ENCODE peak calls at places on chromosomes 4 and X, in six cellular contexts. R is neural progenitor cell, O is neuronal stem cell, J is endothelial cell of umbilical vein, N is keratinocyte, K is MM.1S. W is an unnamed sample.

GRCh38 chrX:113048896-113049295 is 208.3 kb upstream of the AMOT start:
- DNase-seq in O (no peak), J (no peak), R (no peak), K (no peak), N (no peak), W (no peak)

GRCh38 chr4:47824844-47825243 is 13.0 kb downstream of the CORIN start:
- DNase-seq in O (no peak), K (no peak), N (no peak), R (peak; percentile 23), J (no peak), W (no peak)

GRCh38 chrX:22399793-22400192 is 127.1 kb downstream of the CBLL2 start:
- DNase-seq in N (peak; percentile 69), O (no peak), R (no peak), J (no peak), K (no peak), W (no peak)

GRCh38 chr4:19030048-19030447 is 1008.5 kb upstream of the LCORL start:
- DNase-seq in K (no peak), O (peak; percentile 24), R (peak; percentile 18), J (no peak), N (no peak), W (no peak)

GRCh38 chrX:101257448-101258259 is 33.5 kb downstream of the TAF7L start:
- DNase-seq in O (no peak), N (no peak), K (no peak), R (no peak), J (no peak), W (peak; percentile 8)

GRCh38 chrX:129961180-129962083 is 21.0 kb upstream of the BCORL1 start:
- DNase-seq in K (peak; percentile 89), O (no peak), J (no peak), N (peak; percentile 11), R (peak; percentile 83), W (peak; percentile 69)

GRCh38 chr4:142265536-142265935 is 580.6 kb downstream of the INPP4B start:
- DNase-seq in K (no peak), J (peak; percentile 70), R (no peak), O (no peak), N (no peak), W (no peak)

GRCh38 chr4:145178740-145179139 is 1.6 kb downstream of the OTUD4 start:
- DNase-seq in R (no peak), O (no peak), J (no peak), K (peak; percentile 26), N (no peak), W (peak; percentile 27)

GRCh38 chr4:184693056-184693455 is 40.8 kb downstream of the CENPU start:
- DNase-seq in O (no peak), R (no peak), N (no peak), K (no peak), J (no peak), W (no peak)

GRCh38 chr4:143354990-143355389 is 18.3 kb downstream of the GAB1 start:
- DNase-seq in O (no peak), N (no peak), R (no peak), K (peak; percentile 70), J (peak; percentile 58), W (no peak)

GRCh38 chr4:122823476-122823875 is 3.2 kb upstream of the FGF2 start:
- DNase-seq in N (no peak), J (peak; percentile 36), R (no peak), K (no peak), O (no peak), W (no peak)

GRCh38 chr4:73606465-73606974 is 13.7 kb downstream of the RASSF6 start:
- DNase-seq in N (no peak), K (peak; percentile 89), O (no peak), R (no peak), J (no peak), W (peak; percentile 21)

GRCh38 chrX:67732864-67733263 is 189.0 kb downstream of the AR start:
- DNase-seq in K (no peak), O (no peak), R (no peak), N (no peak), J (no peak), W (no peak)
- H3K9ac ChIP-seq in K (no peak overlapping the region), O (no peak overlapping the region), R (no peak overlapping the region), N (no peak overlapping the region), J (no peak overlapping the region), W (no peak overlapping the region)

DNA sequence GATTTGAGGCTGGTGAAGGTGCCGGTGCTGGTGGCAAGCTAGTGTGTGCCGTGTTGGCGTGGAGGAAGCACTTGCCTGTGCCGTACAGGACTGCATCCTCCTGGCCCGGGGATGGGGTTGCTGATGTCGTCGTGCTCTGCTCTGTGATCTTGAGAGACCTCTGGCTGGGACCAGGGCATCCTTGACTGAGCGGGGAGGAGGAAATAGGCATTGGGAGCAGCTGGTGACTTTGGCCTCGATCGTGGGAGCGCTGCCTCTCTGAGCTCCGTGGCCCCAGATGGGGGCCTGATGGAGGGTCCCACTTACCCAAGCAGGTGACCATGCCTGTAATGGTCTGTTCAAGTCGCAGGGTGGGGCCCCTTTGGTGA is 31.5 kb upstream of the CLCN4 start:
- DNase-seq in R (no peak), J (no peak), N (no peak), K (no peak), O (no peak), W (no peak)
- H3K4me2 ChIP-seq in R (no peak overlapping the region), J (no peak overlapping the region), N (no peak overlapping the region), K (no peak overlapping the region), O (no peak overlapping the region), W (no peak overlapping the region)

GRCh38 chr4:182105416-182105815 is 137.8 kb upstream of the TENM3 start:
- DNase-seq in R (no peak), O (no peak), K (no peak), J (no peak), N (no peak), W (no peak)

GRCh38 chr4:182103614-182104319 is 139.4 kb upstream of the TENM3 start:
- DNase-seq in R (no peak), N (no peak), J (no peak), O (no peak), K (no peak), W (no peak)

GRCh38 chr4:182102576-182102975 is 140.6 kb upstream of the TENM3 start:
- DNase-seq in J (no peak), N (no peak), R (no peak), K (no peak), O (no peak), W (no peak)

DNA sequence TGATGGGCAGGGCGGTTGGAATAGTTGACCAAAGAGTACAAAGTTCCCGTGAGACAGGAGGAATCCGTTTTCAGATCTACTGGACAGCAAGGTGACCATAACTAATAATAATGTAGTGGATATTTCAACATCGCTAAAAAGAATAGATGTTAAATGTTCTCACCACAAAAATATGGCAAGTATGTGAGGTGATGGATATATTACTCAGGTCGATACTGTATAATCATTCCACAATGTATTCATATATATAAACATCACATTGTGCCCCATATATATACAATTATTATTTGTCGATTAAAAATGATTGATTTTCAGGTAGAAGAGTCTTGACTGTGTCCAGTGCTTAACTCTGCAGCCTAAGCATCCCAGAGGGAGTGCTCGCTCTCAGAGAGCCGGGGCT is 141.6 kb upstream of the TENM3 start:
- DNase-seq in J (no peak), O (no peak), N (no peak), K (no peak), R (no peak), W (no peak)
- H3K9ac ChIP-seq in J (no peak overlapping the region), O (no peak overlapping the region), N (no peak overlapping the region), K (no peak overlapping the region), R (no peak overlapping the region), W (no peak overlapping the region)

GRCh38 chrX:139708067-139708466 is at the start of gene MCF2:
- DNase-seq in J (no peak), N (no peak), O (no peak), R (no peak), K (no peak), W (no peak)
- H3K4me2 ChIP-seq in J (no peak within 1 kb of the TSS), N (no peak within 1 kb of the TSS), O (no peak within 1 kb of the TSS), R (no peak within 1 kb of the TSS), K (no peak within 1 kb of the TSS), W (no peak within 1 kb of the TSS)

GRCh38 chr4:152258804-152259708 is 276.8 kb downstream of the FBXW7 start:
- DNase-seq in J (peak; percentile 94), R (no peak), N (peak; percentile 96), K (no peak), O (no peak), W (no peak)
- H3K9ac ChIP-seq in J (peak overlapping the region; percentile 68), R (no peak overlapping the region), N (peak overlapping the region; percentile 84), K (no peak overlapping the region), O (no peak overlapping the region), W (peak overlapping the region; percentile 31)

GRCh38 chr4:108044951-108045686 is 55.4 kb downstream of the HADH start:
- DNase-seq in R (no peak), O (no peak), J (no peak), N (no peak), K (no peak), W (no peak)

GRCh38 chr4:108043536-108043935 is 53.8 kb downstream of the HADH start:
- DNase-seq in R (peak; percentile 92), N (no peak), K (no peak), O (peak; percentile 80), J (no peak), W (peak; percentile 39)

GRCh38 chr4:108047199-108047598 is 57.5 kb downstream of the HADH start:
- DNase-seq in N (no peak), K (no peak), J (no peak), R (no peak), O (no peak), W (no peak)

GRCh38 chr4:108045687-108046024 is 56.0 kb downstream of the HADH start:
- DNase-seq in K (no peak), J (no peak), O (no peak), N (no peak), R (no peak), W (no peak)

DNA sequence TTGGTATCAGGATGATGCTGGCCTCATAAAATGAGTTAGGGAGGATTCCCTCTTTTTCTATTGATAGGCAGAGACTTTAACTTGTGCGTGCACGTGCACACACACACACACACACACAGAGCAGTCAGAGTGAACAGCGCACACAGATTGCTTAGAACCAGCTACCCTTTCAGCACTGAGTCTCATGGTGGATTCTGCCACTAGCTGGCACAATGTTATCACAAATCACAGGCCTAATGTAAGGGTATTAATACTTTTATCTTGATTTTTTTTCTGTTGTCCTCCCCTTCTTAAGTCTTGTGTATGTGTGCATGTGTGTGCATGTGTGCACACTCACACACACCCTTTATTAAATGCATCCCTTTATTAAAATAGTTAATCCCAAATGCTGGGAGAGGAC is 53.2 kb downstream of the HADH start:
- DNase-seq in J (no peak), K (no peak), O (no peak), N (no peak), R (no peak), W (no peak)
- H3K4me2 ChIP-seq in J (no peak overlapping the region), K (no peak overlapping the region), O (no peak overlapping the region), N (no peak overlapping the region), R (peak overlapping the region; percentile 33), W (no peak overlapping the region)